ENCODE peak calls at places on chromosomes 6 and 20, in nine cellular contexts. F is transverse colon, Q is spleen, A is esophagus muscularis mucosa, O is HepG2, J is sigmoid colon, N is GM12878, Z is breast epithelium, W is HCT116. Y is an unnamed sample.

GRCh38 chr6:48866681-48867080 is 596.4 kb downstream of the MMUT start:
- DNase-seq in F (no peak), Q (no peak), A (no peak), O (no peak), J (no peak), N (no peak), Z (no peak), W (no peak), Y (no peak)

GRCh38 chr6:33248643-33248931 is 23.1 kb downstream of the VPS52 start:
- DNase-seq in F (no peak), Q (no peak), A (no peak), O (no peak), J (no peak), N (no peak), Z (no peak), W (no peak), Y (no peak)

GRCh38 chr6:167532410-167533294 is 207.8 kb downstream of the TTLL2 start:
- DNase-seq in F (no peak), Q (no peak), A (no peak), O (no peak), J (no peak), N (no peak), Z (no peak), W (no peak), Y (no peak)

GRCh38 chr20:9852566-9852965 is 13.7 kb upstream of the PAK5 start:
- DNase-seq in F (no peak), Q (no peak), A (no peak), O (no peak), J (no peak), N (no peak), Z (no peak), W (no peak), Y (no peak)

GRCh38 chr6:109925060-109925459 is 53.1 kb upstream of the GPR6 start:
- DNase-seq in F (no peak), Q (no peak), A (no peak), O (no peak), J (no peak), N (no peak), Z (no peak), W (no peak), Y (no peak)

GRCh38 chr6:138028893-138029292 is 78.3 kb downstream of the PERP start:
- DNase-seq in F (no peak), Q (no peak), A (peak; percentile 45), O (no peak), J (no peak), N (no peak), Z (no peak), W (no peak), Y (no peak)

GRCh38 chr20:33875055-33875454 is 63.9 kb downstream of the CHMP4B start:
- DNase-seq in F (peak; percentile 72), Q (peak; percentile 83), A (no peak), O (no peak), J (no peak), N (no peak), Z (no peak), W (no peak), Y (peak; percentile 49)

GRCh38 chr6:6131492-6132109 is 124.9 kb upstream of the NRN1 start:
- DNase-seq in F (no peak), Q (no peak), A (no peak), O (peak; percentile 53), J (no peak), N (no peak), Z (no peak), W (peak; percentile 10), Y (peak; percentile 8)

GRCh38 chr20:13220194-13220856 is 749 bp upstream of the ISM1 start:
- DNase-seq in F (peak; percentile 34), Q (peak; percentile 79), A (no peak), O (no peak), J (peak; percentile 86), N (no peak), Z (peak; percentile 71), W (no peak), Y (peak; percentile 7)

GRCh38 chr6:111753573-111753972 is 119.7 kb downstream of the FYN start:
- DNase-seq in F (no peak), Q (no peak), A (no peak), O (no peak), J (no peak), N (no peak), Z (no peak), W (no peak), Y (no peak)

GRCh38 chr6:111750147-111750546 is 123.1 kb downstream of the FYN start:
- DNase-seq in F (no peak), Q (no peak), A (no peak), O (no peak), J (no peak), N (no peak), Z (no peak), W (no peak), Y (no peak)

GRCh38 chr6:111752476-111752875 is 120.8 kb downstream of the FYN start:
- DNase-seq in F (no peak), Q (no peak), A (no peak), O (no peak), J (no peak), N (no peak), Z (no peak), W (no peak), Y (no peak)

GRCh38 chr6:111748247-111748647 is 125.0 kb downstream of the FYN start:
- DNase-seq in F (no peak), Q (no peak), A (no peak), O (no peak), J (no peak), N (no peak), Z (no peak), W (no peak), Y (no peak)

DNA sequence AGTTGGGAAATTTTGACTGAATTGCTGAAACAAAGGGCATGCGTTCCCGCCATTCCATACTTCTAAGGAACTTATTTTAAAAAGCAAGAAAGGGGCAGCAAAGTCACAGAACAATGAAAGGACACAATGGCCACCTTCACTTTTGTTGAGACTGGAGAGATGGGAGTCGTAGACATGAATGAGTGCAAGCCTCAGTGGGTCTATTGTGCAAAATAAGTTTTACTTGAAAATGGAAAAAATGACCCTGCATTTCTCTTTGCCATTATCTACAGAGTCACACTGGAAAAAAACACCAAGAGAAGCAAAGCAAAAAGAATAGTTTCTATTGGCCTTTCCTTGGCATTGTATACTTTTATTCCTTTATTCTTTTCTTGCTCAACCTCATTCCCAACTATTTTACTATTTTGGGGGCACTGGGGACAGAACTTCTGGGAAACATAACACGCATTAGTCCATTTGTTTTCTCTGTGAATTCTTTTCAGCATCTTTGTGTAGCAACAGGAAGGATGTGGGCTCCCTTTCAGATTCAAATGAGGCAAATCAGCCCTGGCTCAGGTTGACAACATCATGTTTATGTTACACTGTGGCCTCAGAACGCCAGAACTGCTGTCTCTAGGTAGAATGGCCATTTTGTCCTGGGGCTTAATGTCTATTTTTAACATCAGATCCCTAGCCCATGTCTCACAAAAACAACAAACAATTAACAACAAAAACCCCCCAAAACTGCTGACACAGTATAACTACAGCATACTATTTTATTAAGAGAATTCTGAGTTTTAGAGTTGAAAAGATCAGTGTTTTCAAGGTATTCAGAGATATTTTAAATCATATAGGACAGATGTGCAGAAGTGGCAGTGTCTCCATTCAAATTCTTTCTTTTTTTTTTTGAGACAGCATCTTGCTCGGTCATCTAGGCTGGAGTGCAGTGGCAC is 122.2 kb downstream of the FYN start:
- DNase-seq in F (peak; percentile 33), Q (no peak), A (no peak), O (no peak), J (no peak), N (no peak), Z (no peak), W (no peak), Y (no peak)
- TF ChIP-seq POLR2A in F (peak; percentile 14), Q (no peak), A (no peak), O (no peak), J (no peak), N (no peak), Z (no peak), W (no peak), Y (no peak)

DNA sequence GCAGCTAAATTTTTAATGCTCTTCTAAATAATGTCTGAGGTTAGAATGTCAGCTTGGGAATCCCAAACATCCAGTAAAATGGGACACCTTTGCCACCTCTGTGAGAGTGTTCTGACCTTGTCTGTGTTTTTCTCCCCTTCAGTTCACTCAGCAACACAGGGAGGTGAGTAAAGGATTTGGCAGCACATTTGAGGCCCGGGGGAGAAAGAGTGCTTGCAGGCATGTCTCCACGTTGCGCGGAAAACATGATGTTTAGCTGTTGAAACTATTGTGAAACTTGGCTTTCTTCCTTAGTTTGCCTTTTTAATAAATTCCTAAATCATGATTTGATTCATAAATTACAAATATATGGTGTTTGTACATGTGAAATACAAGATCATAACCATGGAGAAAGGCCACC is 707.8 kb upstream of the FLRT3 start:
- DNase-seq in F (no peak), Q (no peak), A (no peak), O (no peak), J (peak; percentile 78), N (no peak), Z (peak; percentile 88), W (no peak), Y (no peak)
- TF ChIP-seq POLR2AphosphoS5 in F (no peak), Q (no peak), A (no peak), O (no peak), J (peak; percentile 17), N (no peak), Z (peak; percentile 74), W (no peak), Y (no peak)

DNA sequence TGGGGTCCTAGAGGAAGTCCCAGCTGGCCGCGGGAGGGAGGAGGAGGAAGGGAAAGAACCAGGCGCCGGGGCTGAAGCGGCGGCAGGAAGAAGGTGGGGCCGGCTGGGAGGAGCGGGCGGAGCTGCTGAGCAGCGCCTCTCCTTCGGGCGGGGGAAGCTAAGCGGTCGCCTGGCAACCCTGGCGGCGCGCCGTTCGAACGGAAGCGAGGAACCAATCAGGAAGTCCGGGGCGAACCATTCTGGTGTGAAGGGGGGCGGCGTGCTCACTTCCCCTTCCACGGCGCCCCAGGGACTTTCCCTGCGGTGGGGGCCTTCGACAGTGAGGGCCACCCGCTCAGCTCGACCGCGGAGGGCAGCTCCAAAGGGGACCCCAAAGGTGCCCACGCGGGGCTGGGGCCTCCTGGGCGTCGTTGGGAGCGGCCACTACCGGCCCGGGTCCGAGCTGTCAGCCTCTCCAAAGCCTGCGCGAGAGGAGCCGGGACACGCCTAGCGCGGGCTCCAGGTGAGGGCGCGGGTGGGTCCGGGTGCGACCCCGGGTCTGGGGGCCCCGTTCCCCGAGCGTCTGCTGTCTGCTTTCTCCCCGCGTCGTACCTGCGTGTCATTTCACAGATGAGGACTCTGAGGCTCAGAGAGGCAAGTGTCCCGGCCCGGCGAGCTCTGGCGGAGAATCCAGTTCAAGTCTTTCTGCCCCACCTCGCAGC is at the start of gene FAM110A:
- DNase-seq in F (peak; percentile 98), Q (peak; percentile 99), A (peak; percentile 99), O (peak; percentile 90), J (peak; percentile 98), N (peak; percentile 75), Z (peak; percentile 94), W (peak; percentile 83), Y (peak; percentile 89)
- TF ChIP-seq POLR2A in F (peak; percentile 31), Q (no peak), A (no peak), O (no peak), J (no peak), N (peak; percentile 81), Z (no peak), W (no peak), Y (peak; percentile 71)

DNA sequence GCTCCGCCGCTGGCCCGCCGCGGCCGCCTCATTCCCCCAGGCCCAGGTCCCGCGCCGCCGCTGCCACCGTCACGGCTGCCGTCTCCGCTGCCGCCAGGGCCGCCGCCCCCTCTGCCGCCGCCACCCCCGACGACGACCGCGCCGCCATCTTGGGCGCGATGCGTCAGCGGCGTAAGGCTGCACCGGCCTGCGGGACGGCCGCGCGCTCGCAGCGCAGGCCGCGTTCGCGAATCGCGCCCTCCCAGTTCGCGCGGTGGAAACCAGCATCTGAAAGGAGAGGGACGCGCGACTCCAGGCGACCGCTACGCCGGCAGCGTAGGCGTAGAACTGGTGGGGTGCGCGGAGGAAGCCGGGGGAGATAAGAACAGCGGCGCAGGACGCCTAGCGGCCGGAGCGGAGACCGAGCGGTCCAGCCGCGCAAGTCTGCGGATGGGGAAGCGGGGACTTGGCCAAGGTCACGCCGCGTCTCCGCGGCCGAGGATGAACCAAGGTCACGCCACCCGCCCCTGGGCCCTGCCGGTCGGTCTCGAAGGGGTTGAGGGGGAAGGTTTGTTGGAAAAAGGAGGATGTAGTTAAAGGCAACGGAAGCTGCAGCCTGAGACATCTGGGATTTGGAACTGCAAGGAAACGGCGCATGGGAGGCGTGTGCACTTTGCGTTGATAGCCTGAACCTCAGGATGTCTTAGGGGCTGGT is at the start of gene NUDT3:
- DNase-seq in F (peak; percentile 95), Q (peak; percentile 100), A (peak; percentile 96), O (peak; percentile 92), J (peak; percentile 97), N (peak; percentile 83), Z (peak; percentile 88), W (peak; percentile 87), Y (peak; percentile 84)
- TF ChIP-seq POLR2AphosphoS5 in F (peak; percentile 70), Q (peak; percentile 82), A (peak; percentile 78), O (no peak), J (peak; percentile 72), N (no peak), Z (peak; percentile 81), W (peak; percentile 68), Y (peak; percentile 12)

Y was measured in GM12892.